ENCODE peak calls at places on chromosomes 6 and 20, in six cellular contexts. N is HEK293T, A is HepG2, O is A549, K is IMR-90, F is K562. W is an unnamed sample.

GRCh38 chr6:317068-317451 is 24.8 kb downstream of the DUSP22 start:
- DNase-seq in N (no peak), A (no peak), O (no peak), K (no peak), F (no peak), W (no peak)

GRCh38 chr6:35024601-35025054 is 116.5 kb downstream of the TCP11 start:
- DNase-seq in N (peak), A (peak), O (peak), K (peak), F (peak), W (no peak)

GRCh38 chr6:148747493-148748160 is 797 bp downstream of the UST start:
- DNase-seq in N (peak), A (no peak), O (peak), K (peak), F (no peak), W (no peak)

GRCh38 chr6:43505718-43506117 is 4.4 kb downstream of the LRRC73 start:
- DNase-seq in N (no peak), A (no peak), O (no peak), K (no peak), F (no peak), W (no peak)

GRCh38 chr6:101396552-101397173 is 3.2 kb downstream of the GRIK2 start:
- DNase-seq in N (peak), A (peak), O (no peak), K (peak), F (peak), W (no peak)

GRCh38 chr20:62740286-62741141 is 31.9 kb downstream of the NTSR1 start:
- DNase-seq in N (no peak), A (peak), O (peak), K (peak), F (peak), W (peak)

GRCh38 chr6:11772109-11772830 is 6.3 kb downstream of the ADTRP start:
- DNase-seq in N (no peak), A (no peak), O (peak), K (peak), F (no peak), W (no peak)

GRCh38 chr6:107642348-107643347 is 152.7 kb downstream of the SOBP start:
- DNase-seq in N (no peak), A (no peak), O (no peak), K (no peak), F (no peak), W (no peak)

GRCh38 chr6:100880149-100880900 is 804 bp downstream of the ASCC3 start:
- DNase-seq in N (no peak), A (peak), O (no peak), K (peak), F (no peak), W (no peak)

GRCh38 chr20:47612670-47613069 is 111.0 kb downstream of the NCOA3 start:
- DNase-seq in N (no peak), A (no peak), O (no peak), K (no peak), F (no peak), W (no peak)

GRCh38 chr20:59437601-59438031 is 137.2 kb downstream of the EDN3 start:
- DNase-seq in N (no peak), A (no peak), O (no peak), K (no peak), F (no peak), W (no peak)

GRCh38 chr6:135159531-135159930 is 21.6 kb upstream of the MYB start:
- DNase-seq in N (no peak), A (no peak), O (no peak), K (no peak), F (no peak), W (no peak)

GRCh38 chr6:106886922-106887797 is 87.4 kb downstream of the CD24 start:
- DNase-seq in N (no peak), A (peak), O (no peak), K (no peak), F (no peak), W (no peak)

GRCh38 chr20:59428441-59429205 is 128.2 kb downstream of the EDN3 start:
- DNase-seq in N (no peak), A (peak), O (no peak), K (no peak), F (peak), W (no peak)

GRCh38 chr6:44495036-44495901 is 107.8 kb downstream of the CDC5L start:
- DNase-seq in N (no peak), A (no peak), O (no peak), K (no peak), F (no peak), W (no peak)

GRCh38 chr20:47493175-47493953 is 8.3 kb upstream of the NCOA3 start:
- DNase-seq in N (peak), A (peak), O (peak), K (peak), F (peak), W (no peak)

GRCh38 chr20:11372831-11373230 is 544.9 kb upstream of the BTBD3 start:
- DNase-seq in N (no peak), A (no peak), O (no peak), K (no peak), F (no peak), W (no peak)

GRCh38 chr20:23446505-23446904 is 6.2 kb downstream of the CST11 start:
- DNase-seq in N (peak), A (peak), O (peak), K (peak), F (peak), W (peak)

GRCh38 chr6:3532296-3532916 is 75.6 kb upstream of the SLC22A23 start:
- DNase-seq in N (no peak), A (no peak), O (no peak), K (no peak), F (no peak), W (no peak)

GRCh38 chr6:153208706-153209105 is 77.6 kb upstream of the RGS17 start:
- DNase-seq in N (no peak), A (no peak), O (no peak), K (no peak), F (no peak), W (no peak)

GRCh38 chr6:155125916-155126315 is 130.8 kb downstream of the TIAM2 start:
- DNase-seq in N (no peak), A (no peak), O (no peak), K (peak), F (no peak), W (no peak)

GRCh38 chr6:7528565-7528964 is 12.9 kb upstream of the DSP start:
- DNase-seq in N (no peak), A (no peak), O (no peak), K (peak), F (no peak), W (no peak)
- TF ChIP-seq BHLHE40 in N (no peak), A (no peak), O (no peak), K (peak), F (no peak), W (no peak)

GRCh38 chr6:95087394-95088097 is 489.8 kb upstream of the MANEA start:
- DNase-seq in N (peak), A (peak), O (no peak), K (peak), F (no peak), W (no peak)
- TF ChIP-seq BHLHE40 in N (no peak), A (no peak), O (no peak), K (peak), F (no peak), W (no peak)

DNA sequence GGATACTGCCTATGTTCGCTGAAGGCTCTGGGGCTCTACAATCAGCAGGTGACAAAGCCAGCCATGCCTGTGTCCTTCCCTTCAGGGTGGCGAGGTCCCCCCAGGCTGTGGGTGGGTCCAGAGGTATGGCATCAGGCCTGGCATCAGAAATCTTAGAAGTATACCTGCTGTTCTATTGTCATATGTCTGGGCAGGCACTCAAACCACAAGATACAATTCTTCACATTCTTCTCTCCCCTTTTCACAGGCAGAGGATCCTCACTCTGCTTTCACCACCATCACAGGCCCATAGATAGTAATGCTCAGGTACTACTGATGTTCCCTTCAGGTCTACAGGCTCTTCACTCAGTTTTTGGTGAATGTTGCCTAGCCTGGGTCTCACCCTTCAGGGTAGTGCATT is 1180.0 kb upstream of the CITED2 start:
- DNase-seq in N (no peak), A (no peak), O (no peak), K (no peak), F (no peak), W (no peak)
- TF ChIP-seq BHLHE40 in N (no peak), A (no peak), O (no peak), K (no peak), F (no peak), W (no peak)

DNA sequence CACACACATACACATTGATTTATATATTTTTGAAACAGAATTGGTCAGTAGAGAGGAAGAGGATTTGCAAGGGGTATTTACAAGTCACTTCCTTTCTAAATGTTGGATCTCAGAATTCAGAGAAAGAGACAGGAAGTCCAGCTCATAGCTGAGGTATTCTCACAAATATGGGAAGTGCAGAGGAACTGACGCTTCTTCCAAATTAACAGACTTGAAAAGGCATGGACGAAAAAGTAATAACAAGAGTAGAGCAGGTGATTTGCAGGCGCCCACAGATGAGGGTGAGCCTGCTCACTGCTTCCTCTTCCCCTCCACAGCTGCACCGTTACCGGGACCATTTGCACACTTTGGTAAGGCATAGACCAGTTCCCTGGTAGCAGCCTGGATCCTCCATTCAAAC is 246.4 kb downstream of the PHACTR1 start:
- DNase-seq in N (no peak), A (no peak), O (no peak), K (no peak), F (no peak), W (no peak)
- TF ChIP-seq BHLHE40 in N (no peak), A (no peak), O (no peak), K (no peak), F (no peak), W (no peak)